ENCODE peak calls at places on chromosomes 4 and X, in four cellular contexts. L is substantia nigra, M is Right ventricle myocardium superior, C is AG20443. D is an unnamed sample.

GRCh38 chr4:108571027-108571569 is 49.3 kb upstream of the RPL34 start:
- DNase-seq in L (no peak), M (no peak), C (no peak), D (no peak)

GRCh38 chr4:64781737-64782326 is 372.6 kb upstream of the TECRL start:
- DNase-seq in L (no peak), M (no peak), C (peak), D (peak)

GRCh38 chr4:140726776-140727500 is 29.2 kb downstream of the TBC1D9 start:
- DNase-seq in L (no peak), M (no peak), C (no peak), D (no peak)

GRCh38 chrX:56793533-56794320 is 64.7 kb downstream of the NBDY start:
- DNase-seq in L (no peak), M (no peak), C (peak), D (peak)

GRCh38 chrX:22395372-22395771 is 122.7 kb downstream of the CBLL2 start:
- DNase-seq in L (no peak), M (no peak), C (no peak), D (no peak)

GRCh38 chrX:137855490-137855889 is 289.6 kb downstream of the ZIC3 start:
- DNase-seq in L (no peak), M (no peak), C (no peak), D (no peak)

GRCh38 chr4:124437853-124438495 is 274.6 kb downstream of the ANKRD50 start:
- DNase-seq in L (no peak), M (no peak), C (no peak), D (no peak)

GRCh38 chr4:73406548-73406875 is 2.4 kb downstream of the ALB start:
- DNase-seq in L (no peak), M (no peak), C (no peak), D (no peak)

GRCh38 chr4:23324291-23324690 is 565.6 kb downstream of the PPARGC1A start:
- DNase-seq in L (no peak), M (no peak), C (no peak), D (no peak)

GRCh38 chrX:39427492-39428289 is 626.4 kb downstream of the MID1IP1 start:
- DNase-seq in L (no peak), M (no peak), C (peak), D (no peak)

GRCh38 chrX:39508300-39508692 is 589.5 kb downstream of the BCOR start:
- DNase-seq in L (no peak), M (no peak), C (no peak), D (no peak)

GRCh38 chr4:159296061-159296460 is 193.2 kb downstream of the RAPGEF2 start:
- DNase-seq in L (no peak), M (no peak), C (peak), D (no peak)

GRCh38 chr4:78528327-78528726 is 23.2 kb upstream of the ANXA3 start:
- DNase-seq in L (no peak), M (no peak), C (peak), D (no peak)

GRCh38 chr4:87506974-87507701 is 22.0 kb downstream of the SPARCL1 start:
- DNase-seq in L (no peak), M (no peak), C (peak), D (no peak)

GRCh38 chrX:81259008-81259713 is 57.3 kb downstream of the SH3BGRL start:
- DNase-seq in L (no peak), M (no peak), C (peak), D (no peak)

GRCh38 chr4:23290656-23291055 is 597.9 kb downstream of the GBA3 start:
- DNase-seq in L (no peak), M (no peak), C (no peak), D (no peak)

GRCh38 chr4:8311096-8312068 is 41.8 kb downstream of the HTRA3 start:
- DNase-seq in L (no peak), M (peak), C (no peak), D (no peak)

GRCh38 chrX:103864886-103865534 is 33.0 kb upstream of the RAB9B start:
- DNase-seq in L (no peak), M (no peak), C (no peak), D (no peak)

GRCh38 chr4:161188578-161188977 is 975.2 kb downstream of the FSTL5 start:
- DNase-seq in L (no peak), M (no peak), C (no peak), D (no peak)

GRCh38 chr4:79049840-79050520 is 110.7 kb upstream of the PAQR3 start:
- DNase-seq in L (no peak), M (no peak), C (peak), D (peak)

GRCh38 chr4:43242611-43243010 is 350.1 kb downstream of the GRXCR1 start:
- DNase-seq in L (no peak), M (no peak), C (no peak), D (no peak)

GRCh38 chr4:154560824-154561231 is 2.0 kb upstream of the FGB start:
- DNase-seq in L (no peak), M (no peak), C (no peak), D (no peak)

GRCh38 chr4:125254111-125254510 is 60.6 kb upstream of the FAT4 start:
- DNase-seq in L (no peak), M (no peak), C (peak), D (no peak)

GRCh38 chr4:97786306-97786920 is 356.9 kb downstream of the STPG2 start:
- DNase-seq in L (no peak), M (no peak), C (no peak), D (no peak)

GRCh38 chr4:165605811-165606210 is 227.0 kb downstream of the CPE start:
- DNase-seq in L (no peak), M (no peak), C (no peak), D (no peak)

GRCh38 chrX:39459204-39459603 is 638.6 kb downstream of the BCOR start:
- DNase-seq in L (no peak), M (no peak), C (no peak), D (no peak)

GRCh38 chr4:26441110-26441509 is 49.2 kb downstream of the CCKAR start:
- DNase-seq in L (no peak), M (no peak), C (peak), D (no peak)

GRCh38 chr4:39729557-39729956 is 31.6 kb downstream of the UBE2K start:
- DNase-seq in L (no peak), M (no peak), C (peak), D (no peak)

GRCh38 chr4:76624271-76624681 is 189.2 kb downstream of the SHROOM3 start:
- DNase-seq in L (no peak), M (no peak), C (peak), D (peak)

GRCh38 chr4:38280323-38280706 is 320.1 kb downstream of the PTTG2 start:
- DNase-seq in L (no peak), M (no peak), C (no peak), D (no peak)

GRCh38 chr4:174749091-174749490 is 80.0 kb downstream of the GLRA3 start:
- DNase-seq in L (no peak), M (no peak), C (no peak), D (no peak)

GRCh38 chrX:138914751-138915150 is 203.2 kb upstream of the FGF13 start:
- DNase-seq in L (no peak), M (no peak), C (peak), D (no peak)

GRCh38 chrX:52819788-52820187 is 8.7 kb downstream of the XAGE5 start:
- DNase-seq in L (no peak), M (no peak), C (no peak), D (no peak)

GRCh38 chr4:177405508-177405907 is 36.7 kb downstream of the AGA start:
- DNase-seq in L (no peak), M (no peak), C (no peak), D (no peak)

GRCh38 chr4:142567620-142568451 is 278.3 kb downstream of the INPP4B start:
- DNase-seq in L (no peak), M (no peak), C (peak), D (no peak)

D was measured in retina.